ENCODE peak calls at places on chromosomes 2 and 18, in nine cellular contexts. One of them, this sample, is unnamed.

GRCh38 chr18:79245517-79246001 is 150.2 kb upstream of the NFATC1 start:
- DNase-seq in colonic mucosa: no peak
- DNase-seq in CD8-positive, alpha-beta T cell: peak; percentile 17
- DNase-seq in RWPE1: peak; percentile 68
- DNase-seq in GM13977: no peak
- DNase-seq in neural crest cell: no peak
- DNase-seq in WERI-Rb-1: no peak
- DNase-seq in OCI-LY7: no peak
- DNase-seq in mesothelial cell of epicardium: no peak
- DNase-seq in this sample: no peak

GRCh38 chr18:66749030-66749429 is 145.1 kb upstream of the CDH19 start:
- DNase-seq in GM13977: no peak
- DNase-seq in neural crest cell: no peak
- DNase-seq in OCI-LY7: no peak
- DNase-seq in WERI-Rb-1: no peak
- DNase-seq in RWPE1: no peak
- DNase-seq in mesothelial cell of epicardium: no peak
- DNase-seq in colonic mucosa: no peak
- DNase-seq in CD8-positive, alpha-beta T cell: no peak
- DNase-seq in this sample: no peak

GRCh38 chr2:200356794-200357472 is 50.4 kb downstream of the SPATS2L start:
- DNase-seq in CD8-positive, alpha-beta T cell: no peak
- DNase-seq in GM13977: no peak
- DNase-seq in mesothelial cell of epicardium: no peak
- DNase-seq in colonic mucosa: no peak
- DNase-seq in WERI-Rb-1: no peak
- DNase-seq in OCI-LY7: no peak
- DNase-seq in neural crest cell: no peak
- DNase-seq in RWPE1: no peak
- DNase-seq in this sample: no peak

GRCh38 chr2:9160732-9161131 is 45.9 kb upstream of the ASAP2 start:
- DNase-seq in OCI-LY7: no peak
- DNase-seq in WERI-Rb-1: peak; percentile 64
- DNase-seq in colonic mucosa: no peak
- DNase-seq in GM13977: no peak
- DNase-seq in RWPE1: no peak
- DNase-seq in neural crest cell: no peak
- DNase-seq in mesothelial cell of epicardium: no peak
- DNase-seq in CD8-positive, alpha-beta T cell: no peak
- DNase-seq in this sample: no peak

GRCh38 chr2:106956879-106957278 is 70.9 kb upstream of the ST6GAL2 start:
- DNase-seq in CD8-positive, alpha-beta T cell: no peak
- DNase-seq in WERI-Rb-1: no peak
- DNase-seq in colonic mucosa: no peak
- DNase-seq in RWPE1: no peak
- DNase-seq in neural crest cell: no peak
- DNase-seq in mesothelial cell of epicardium: peak; percentile 50
- DNase-seq in GM13977: no peak
- DNase-seq in OCI-LY7: no peak
- DNase-seq in this sample: no peak

GRCh38 chr2:236575501-236575900 is 5.9 kb downstream of the ACKR3 start:
- DNase-seq in mesothelial cell of epicardium: no peak
- DNase-seq in colonic mucosa: no peak
- DNase-seq in neural crest cell: no peak
- DNase-seq in OCI-LY7: no peak
- DNase-seq in WERI-Rb-1: no peak
- DNase-seq in GM13977: no peak
- DNase-seq in RWPE1: no peak
- DNase-seq in CD8-positive, alpha-beta T cell: no peak
- DNase-seq in this sample: no peak

GRCh38 chr2:159053186-159054031 is 85.0 kb downstream of the TANC1 start:
- DNase-seq in mesothelial cell of epicardium: no peak
- DNase-seq in OCI-LY7: no peak
- DNase-seq in WERI-Rb-1: no peak
- DNase-seq in GM13977: no peak
- DNase-seq in neural crest cell: no peak
- DNase-seq in CD8-positive, alpha-beta T cell: no peak
- DNase-seq in colonic mucosa: no peak
- DNase-seq in RWPE1: no peak
- DNase-seq in this sample: no peak

GRCh38 chr18:70468861-70469570 is 180.2 kb downstream of the SOCS6 start:
- DNase-seq in CD8-positive, alpha-beta T cell: no peak
- DNase-seq in RWPE1: no peak
- DNase-seq in neural crest cell: no peak
- DNase-seq in mesothelial cell of epicardium: no peak
- DNase-seq in WERI-Rb-1: no peak
- DNase-seq in OCI-LY7: no peak
- DNase-seq in colonic mucosa: no peak
- DNase-seq in GM13977: no peak
- DNase-seq in this sample: no peak

GRCh38 chr2:113160962-113161361 is 12.8 kb upstream of the PSD4 start:
- DNase-seq in colonic mucosa: peak; percentile 14
- DNase-seq in RWPE1: no peak
- DNase-seq in GM13977: no peak
- DNase-seq in CD8-positive, alpha-beta T cell: no peak
- DNase-seq in mesothelial cell of epicardium: peak; percentile 9
- DNase-seq in neural crest cell: no peak
- DNase-seq in OCI-LY7: no peak
- DNase-seq in WERI-Rb-1: peak; percentile 74
- DNase-seq in this sample: no peak

GRCh38 chr2:78992451-78992806 is 33.1 kb upstream of the REG3G start:
- DNase-seq in colonic mucosa: no peak
- DNase-seq in neural crest cell: peak; percentile 26
- DNase-seq in OCI-LY7: no peak
- DNase-seq in WERI-Rb-1: peak; percentile 70
- DNase-seq in mesothelial cell of epicardium: peak; percentile 51
- DNase-seq in RWPE1: peak; percentile 16
- DNase-seq in CD8-positive, alpha-beta T cell: no peak
- DNase-seq in GM13977: peak; percentile 70
- DNase-seq in this sample: peak; percentile 36

GRCh38 chr2:85019121-85019520 is 48.2 kb downstream of the KCMF1 start:
- DNase-seq in mesothelial cell of epicardium: no peak
- DNase-seq in OCI-LY7: no peak
- DNase-seq in neural crest cell: no peak
- DNase-seq in colonic mucosa: no peak
- DNase-seq in WERI-Rb-1: no peak
- DNase-seq in GM13977: no peak
- DNase-seq in CD8-positive, alpha-beta T cell: no peak
- DNase-seq in RWPE1: no peak
- DNase-seq in this sample: no peak

GRCh38 chr2:28752608-28752984 is 966 bp downstream of the PPP1CB start:
- DNase-seq in colonic mucosa: no peak
- DNase-seq in GM13977: peak; percentile 36
- DNase-seq in WERI-Rb-1: no peak
- DNase-seq in CD8-positive, alpha-beta T cell: no peak
- DNase-seq in OCI-LY7: no peak
- DNase-seq in mesothelial cell of epicardium: no peak
- DNase-seq in neural crest cell: no peak
- DNase-seq in RWPE1: no peak
- DNase-seq in this sample: no peak

GRCh38 chr2:28754321-28754720 is 2.7 kb downstream of the PPP1CB start:
- DNase-seq in neural crest cell: no peak
- DNase-seq in OCI-LY7: no peak
- DNase-seq in WERI-Rb-1: no peak
- DNase-seq in colonic mucosa: no peak
- DNase-seq in mesothelial cell of epicardium: no peak
- DNase-seq in CD8-positive, alpha-beta T cell: no peak
- DNase-seq in GM13977: no peak
- DNase-seq in RWPE1: no peak
- DNase-seq in this sample: no peak

GRCh38 chr2:28751956-28752607 is 452 bp downstream of the PPP1CB start:
- DNase-seq in GM13977: no peak
- DNase-seq in RWPE1: no peak
- DNase-seq in neural crest cell: no peak
- DNase-seq in OCI-LY7: peak; percentile 61
- DNase-seq in CD8-positive, alpha-beta T cell: peak; percentile 41
- DNase-seq in WERI-Rb-1: peak; percentile 34
- DNase-seq in mesothelial cell of epicardium: no peak
- DNase-seq in colonic mucosa: peak; percentile 49
- DNase-seq in this sample: peak; percentile 29

GRCh38 chr2:28753043-28753683 is 1.5 kb downstream of the PPP1CB start:
- DNase-seq in WERI-Rb-1: peak; percentile 74
- DNase-seq in RWPE1: peak; percentile 68
- DNase-seq in GM13977: peak; percentile 41
- DNase-seq in colonic mucosa: peak; percentile 88
- DNase-seq in OCI-LY7: peak; percentile 51
- DNase-seq in mesothelial cell of epicardium: peak; percentile 62
- DNase-seq in neural crest cell: no peak
- DNase-seq in CD8-positive, alpha-beta T cell: peak; percentile 73
- DNase-seq in this sample: peak; percentile 45

DNA sequence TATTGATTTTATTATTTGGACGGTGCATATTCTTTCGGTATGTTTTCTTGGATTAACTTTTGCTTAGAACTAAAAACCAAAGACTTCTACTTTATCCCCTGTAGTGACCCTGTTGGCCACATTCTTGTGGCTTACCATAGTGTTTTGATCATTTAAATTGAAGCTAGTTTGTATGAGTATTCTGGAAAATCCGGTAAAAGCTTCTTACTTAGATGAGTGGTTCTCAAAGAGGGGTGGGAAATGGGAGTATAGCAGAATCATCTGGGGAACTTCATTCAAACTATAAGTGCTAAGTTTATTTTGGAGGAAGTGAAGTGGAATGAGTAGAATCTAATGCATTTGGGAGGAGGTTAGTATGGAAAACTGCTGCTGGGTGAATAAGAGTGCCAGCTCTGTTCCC is 3.8 kb downstream of the PPP1CB start:
- DNase-seq in mesothelial cell of epicardium: no peak
- DNase-seq in neural crest cell: no peak
- DNase-seq in CD8-positive, alpha-beta T cell: no peak
- DNase-seq in WERI-Rb-1: no peak
- DNase-seq in OCI-LY7: no peak
- DNase-seq in colonic mucosa: no peak
- DNase-seq in RWPE1: no peak
- DNase-seq in GM13977: no peak
- DNase-seq in this sample: no peak
- TF ChIP-seq CTCF in mesothelial cell of epicardium: no peak
- TF ChIP-seq CTCF in neural crest cell: no peak
- TF ChIP-seq CTCF in CD8-positive, alpha-beta T cell: no peak
- TF ChIP-seq CTCF in WERI-Rb-1: no peak
- TF ChIP-seq CTCF in OCI-LY7: no peak
- TF ChIP-seq CTCF in colonic mucosa: no peak
- TF ChIP-seq CTCF in RWPE1: no peak
- TF ChIP-seq CTCF in GM13977: no peak
- TF ChIP-seq CTCF in this sample: no peak

GRCh38 chr18:76385681-76385975 is 109.4 kb downstream of the ZNF516 start:
- DNase-seq in neural crest cell: no peak
- DNase-seq in colonic mucosa: no peak
- DNase-seq in GM13977: no peak
- DNase-seq in mesothelial cell of epicardium: no peak
- DNase-seq in RWPE1: no peak
- DNase-seq in CD8-positive, alpha-beta T cell: no peak
- DNase-seq in OCI-LY7: no peak
- DNase-seq in WERI-Rb-1: no peak
- DNase-seq in this sample: no peak

GRCh38 chr18:76386071-76386470 is 109.0 kb downstream of the ZNF516 start:
- DNase-seq in colonic mucosa: no peak
- DNase-seq in GM13977: no peak
- DNase-seq in WERI-Rb-1: no peak
- DNase-seq in CD8-positive, alpha-beta T cell: no peak
- DNase-seq in mesothelial cell of epicardium: no peak
- DNase-seq in OCI-LY7: no peak
- DNase-seq in neural crest cell: no peak
- DNase-seq in RWPE1: no peak
- DNase-seq in this sample: no peak

GRCh38 chr18:76384861-76385680 is 110.0 kb downstream of the ZNF516 start:
- DNase-seq in neural crest cell: no peak
- DNase-seq in GM13977: no peak
- DNase-seq in OCI-LY7: no peak
- DNase-seq in RWPE1: no peak
- DNase-seq in mesothelial cell of epicardium: no peak
- DNase-seq in colonic mucosa: no peak
- DNase-seq in CD8-positive, alpha-beta T cell: no peak
- DNase-seq in WERI-Rb-1: no peak
- DNase-seq in this sample: no peak

GRCh38 chr18:76383636-76384035 is 111.4 kb downstream of the ZNF516 start:
- DNase-seq in neural crest cell: no peak
- DNase-seq in CD8-positive, alpha-beta T cell: no peak
- DNase-seq in colonic mucosa: no peak
- DNase-seq in WERI-Rb-1: no peak
- DNase-seq in mesothelial cell of epicardium: no peak
- DNase-seq in OCI-LY7: no peak
- DNase-seq in RWPE1: no peak
- DNase-seq in GM13977: no peak
- DNase-seq in this sample: no peak

GRCh38 chr18:76384114-76384790 is 110.8 kb downstream of the ZNF516 start:
- DNase-seq in RWPE1: no peak
- DNase-seq in OCI-LY7: no peak
- DNase-seq in mesothelial cell of epicardium: no peak
- DNase-seq in CD8-positive, alpha-beta T cell: no peak
- DNase-seq in GM13977: no peak
- DNase-seq in WERI-Rb-1: no peak
- DNase-seq in colonic mucosa: no peak
- DNase-seq in neural crest cell: no peak
- DNase-seq in this sample: no peak
- TF ChIP-seq CTCF in RWPE1: no peak
- TF ChIP-seq CTCF in OCI-LY7: no peak
- TF ChIP-seq CTCF in mesothelial cell of epicardium: no peak
- TF ChIP-seq CTCF in CD8-positive, alpha-beta T cell: no peak
- TF ChIP-seq CTCF in GM13977: no peak
- TF ChIP-seq CTCF in WERI-Rb-1: no peak
- TF ChIP-seq CTCF in colonic mucosa: no peak
- TF ChIP-seq CTCF in neural crest cell: no peak
- TF ChIP-seq CTCF in this sample: no peak

DNA sequence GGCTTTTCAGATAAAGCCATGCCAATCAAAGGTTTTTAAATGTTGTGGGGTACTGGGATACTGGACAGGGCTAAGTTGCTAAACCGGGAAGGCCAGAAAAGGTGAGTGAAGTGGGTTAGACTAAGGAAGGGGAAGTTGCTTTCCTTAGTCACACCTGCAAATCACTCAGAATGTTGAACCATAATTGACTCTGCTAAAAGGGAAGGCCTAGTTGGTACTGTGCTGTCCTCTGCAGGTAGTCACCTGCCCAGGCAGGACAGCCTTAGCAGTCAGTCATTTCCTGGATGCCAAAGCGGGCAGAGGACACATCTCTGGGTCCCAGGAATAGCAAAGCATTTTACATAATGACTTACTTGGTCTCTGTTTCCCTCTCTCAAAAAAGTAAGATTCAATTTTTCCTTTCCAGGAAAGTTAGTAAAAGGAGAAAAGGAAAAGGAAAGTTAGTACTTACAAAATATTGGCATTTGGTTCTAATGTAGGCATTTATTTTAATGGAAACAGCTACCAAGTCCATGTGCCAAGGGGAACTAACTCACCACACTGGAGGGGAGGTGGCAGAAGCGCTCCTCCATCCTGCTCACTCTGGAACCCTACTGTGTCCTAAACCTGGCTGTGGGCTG is 60.2 kb downstream of the RFTN2 start:
- DNase-seq in WERI-Rb-1: no peak
- DNase-seq in GM13977: no peak
- DNase-seq in CD8-positive, alpha-beta T cell: no peak
- DNase-seq in RWPE1: peak; percentile 71
- DNase-seq in neural crest cell: no peak
- DNase-seq in mesothelial cell of epicardium: no peak
- DNase-seq in colonic mucosa: peak; percentile 38
- DNase-seq in OCI-LY7: peak; percentile 32
- DNase-seq in this sample: no peak
- TF ChIP-seq CTCF in WERI-Rb-1: peak; percentile 50
- TF ChIP-seq CTCF in GM13977: peak; percentile 35
- TF ChIP-seq CTCF in CD8-positive, alpha-beta T cell: no peak
- TF ChIP-seq CTCF in RWPE1: peak; percentile 31
- TF ChIP-seq CTCF in neural crest cell: no peak
- TF ChIP-seq CTCF in mesothelial cell of epicardium: no peak
- TF ChIP-seq CTCF in colonic mucosa: peak; percentile 43
- TF ChIP-seq CTCF in OCI-LY7: peak; percentile 37
- TF ChIP-seq CTCF in this sample: peak; percentile 13

GRCh38 chr2:127027715-127028114 is 79.2 kb downstream of the BIN1 start:
- DNase-seq in CD8-positive, alpha-beta T cell: no peak
- DNase-seq in neural crest cell: no peak
- DNase-seq in GM13977: no peak
- DNase-seq in WERI-Rb-1: no peak
- DNase-seq in mesothelial cell of epicardium: no peak
- DNase-seq in RWPE1: no peak
- DNase-seq in colonic mucosa: no peak
- DNase-seq in OCI-LY7: peak; percentile 6
- DNase-seq in this sample: no peak
- TF ChIP-seq CTCF in CD8-positive, alpha-beta T cell: no peak
- TF ChIP-seq CTCF in neural crest cell: no peak
- TF ChIP-seq CTCF in GM13977: peak; percentile 7
- TF ChIP-seq CTCF in WERI-Rb-1: peak; percentile 31
- TF ChIP-seq CTCF in mesothelial cell of epicardium: no peak
- TF ChIP-seq CTCF in RWPE1: no peak
- TF ChIP-seq CTCF in colonic mucosa: no peak
- TF ChIP-seq CTCF in OCI-LY7: peak; percentile 66
- TF ChIP-seq CTCF in this sample: no peak

This sample was measured in GM10248.